ENCODE peak calls at places on chromosomes 12 and 14, in eight cellular contexts. One of them, this sample, is unnamed.

GRCh38 chr12:24596768-24597388 is 352.0 kb downstream of the BCAT1 start:
- DNase-seq in MM.1S: peak
- DNase-seq in AG04449: no peak
- DNase-seq in Jurkat, Clone E6-1: peak
- DNase-seq in GM23338: peak
- DNase-seq in left ventricle myocardium inferior: no peak
- DNase-seq in right cardiac atrium: no peak
- DNase-seq in brain microvascular endothelial cell: no peak
- DNase-seq in this sample: no peak

GRCh38 chr14:97458302-97459137 is 661.3 kb downstream of the VRK1 start:
- DNase-seq in MM.1S: no peak
- DNase-seq in AG04449: no peak
- DNase-seq in Jurkat, Clone E6-1: no peak
- DNase-seq in GM23338: peak
- DNase-seq in left ventricle myocardium inferior: no peak
- DNase-seq in right cardiac atrium: peak
- DNase-seq in brain microvascular endothelial cell: no peak
- DNase-seq in this sample: no peak

GRCh38 chr14:71116206-71117122 is 209.2 kb downstream of the PCNX1 start:
- DNase-seq in MM.1S: no peak
- DNase-seq in AG04449: no peak
- DNase-seq in Jurkat, Clone E6-1: no peak
- DNase-seq in GM23338: no peak
- DNase-seq in left ventricle myocardium inferior: no peak
- DNase-seq in right cardiac atrium: no peak
- DNase-seq in brain microvascular endothelial cell: no peak
- DNase-seq in this sample: no peak

GRCh38 chr12:70576341-70577282 is 60.6 kb downstream of the PTPRB start:
- DNase-seq in MM.1S: peak
- DNase-seq in AG04449: peak
- DNase-seq in Jurkat, Clone E6-1: peak
- DNase-seq in GM23338: peak
- DNase-seq in left ventricle myocardium inferior: no peak
- DNase-seq in right cardiac atrium: no peak
- DNase-seq in brain microvascular endothelial cell: peak
- DNase-seq in this sample: peak

GRCh38 chr12:117151195-117152031 is 38.9 kb downstream of the FBXO21 start:
- DNase-seq in MM.1S: no peak
- DNase-seq in AG04449: no peak
- DNase-seq in Jurkat, Clone E6-1: no peak
- DNase-seq in GM23338: peak
- DNase-seq in left ventricle myocardium inferior: peak
- DNase-seq in right cardiac atrium: peak
- DNase-seq in brain microvascular endothelial cell: peak
- DNase-seq in this sample: no peak

GRCh38 chr14:105842105-105842504 is 315.7 kb downstream of the TMEM121 start:
- DNase-seq in MM.1S: no peak
- DNase-seq in AG04449: no peak
- DNase-seq in Jurkat, Clone E6-1: no peak
- DNase-seq in GM23338: no peak
- DNase-seq in left ventricle myocardium inferior: no peak
- DNase-seq in right cardiac atrium: no peak
- DNase-seq in brain microvascular endothelial cell: no peak
- DNase-seq in this sample: no peak

GRCh38 chr12:40752011-40752410 is 59.8 kb downstream of the CNTN1 start:
- DNase-seq in MM.1S: no peak
- DNase-seq in AG04449: no peak
- DNase-seq in Jurkat, Clone E6-1: no peak
- DNase-seq in GM23338: no peak
- DNase-seq in left ventricle myocardium inferior: no peak
- DNase-seq in right cardiac atrium: no peak
- DNase-seq in brain microvascular endothelial cell: no peak
- DNase-seq in this sample: no peak

GRCh38 chr14:91376547-91377477 is 40.8 kb downstream of the CCDC88C start:
- DNase-seq in MM.1S: peak
- DNase-seq in AG04449: no peak
- DNase-seq in Jurkat, Clone E6-1: no peak
- DNase-seq in GM23338: no peak
- DNase-seq in left ventricle myocardium inferior: no peak
- DNase-seq in right cardiac atrium: no peak
- DNase-seq in brain microvascular endothelial cell: no peak
- DNase-seq in this sample: no peak

GRCh38 chr12:100927825-100928224 is 133.2 kb downstream of the ANO4 start:
- DNase-seq in MM.1S: no peak
- DNase-seq in AG04449: no peak
- DNase-seq in Jurkat, Clone E6-1: no peak
- DNase-seq in GM23338: no peak
- DNase-seq in left ventricle myocardium inferior: no peak
- DNase-seq in right cardiac atrium: no peak
- DNase-seq in brain microvascular endothelial cell: peak
- DNase-seq in this sample: peak

GRCh38 chr14:65296876-65297275 is 115.7 kb upstream of the FUT8 start:
- DNase-seq in MM.1S: no peak
- DNase-seq in AG04449: no peak
- DNase-seq in Jurkat, Clone E6-1: no peak
- DNase-seq in GM23338: no peak
- DNase-seq in left ventricle myocardium inferior: no peak
- DNase-seq in right cardiac atrium: no peak
- DNase-seq in brain microvascular endothelial cell: no peak
- DNase-seq in this sample: no peak

GRCh38 chr14:88791629-88792571 is 853 bp downstream of the EML5 start:
- DNase-seq in MM.1S: peak
- DNase-seq in AG04449: no peak
- DNase-seq in Jurkat, Clone E6-1: no peak
- DNase-seq in GM23338: peak
- DNase-seq in left ventricle myocardium inferior: no peak
- DNase-seq in right cardiac atrium: peak
- DNase-seq in brain microvascular endothelial cell: no peak
- DNase-seq in this sample: no peak

GRCh38 chr12:54041097-54041690 is 8.3 kb downstream of the HOXC5 start:
- DNase-seq in MM.1S: no peak
- DNase-seq in AG04449: no peak
- DNase-seq in Jurkat, Clone E6-1: no peak
- DNase-seq in GM23338: no peak
- DNase-seq in left ventricle myocardium inferior: no peak
- DNase-seq in right cardiac atrium: no peak
- DNase-seq in brain microvascular endothelial cell: no peak
- DNase-seq in this sample: no peak

GRCh38 chr14:100698719-100699448 is 27.8 kb upstream of the DLK1 start:
- DNase-seq in MM.1S: no peak
- DNase-seq in AG04449: no peak
- DNase-seq in Jurkat, Clone E6-1: no peak
- DNase-seq in GM23338: no peak
- DNase-seq in left ventricle myocardium inferior: no peak
- DNase-seq in right cardiac atrium: no peak
- DNase-seq in brain microvascular endothelial cell: no peak
- DNase-seq in this sample: no peak

GRCh38 chr12:94271351-94271750 is 123.0 kb downstream of the PLXNC1 start:
- DNase-seq in MM.1S: peak
- DNase-seq in AG04449: no peak
- DNase-seq in Jurkat, Clone E6-1: peak
- DNase-seq in GM23338: no peak
- DNase-seq in left ventricle myocardium inferior: no peak
- DNase-seq in right cardiac atrium: no peak
- DNase-seq in brain microvascular endothelial cell: no peak
- DNase-seq in this sample: no peak

GRCh38 chr14:19920021-19920657 is at the start of gene OR4K5:
- DNase-seq in MM.1S: no peak
- DNase-seq in AG04449: no peak
- DNase-seq in Jurkat, Clone E6-1: no peak
- DNase-seq in GM23338: no peak
- DNase-seq in left ventricle myocardium inferior: no peak
- DNase-seq in right cardiac atrium: no peak
- DNase-seq in brain microvascular endothelial cell: no peak
- DNase-seq in this sample: no peak

GRCh38 chr14:29236848-29237247 is 470.3 kb downstream of the FOXG1 start:
- DNase-seq in MM.1S: no peak
- DNase-seq in AG04449: no peak
- DNase-seq in Jurkat, Clone E6-1: no peak
- DNase-seq in GM23338: no peak
- DNase-seq in left ventricle myocardium inferior: no peak
- DNase-seq in right cardiac atrium: no peak
- DNase-seq in brain microvascular endothelial cell: no peak
- DNase-seq in this sample: peak

DNA sequence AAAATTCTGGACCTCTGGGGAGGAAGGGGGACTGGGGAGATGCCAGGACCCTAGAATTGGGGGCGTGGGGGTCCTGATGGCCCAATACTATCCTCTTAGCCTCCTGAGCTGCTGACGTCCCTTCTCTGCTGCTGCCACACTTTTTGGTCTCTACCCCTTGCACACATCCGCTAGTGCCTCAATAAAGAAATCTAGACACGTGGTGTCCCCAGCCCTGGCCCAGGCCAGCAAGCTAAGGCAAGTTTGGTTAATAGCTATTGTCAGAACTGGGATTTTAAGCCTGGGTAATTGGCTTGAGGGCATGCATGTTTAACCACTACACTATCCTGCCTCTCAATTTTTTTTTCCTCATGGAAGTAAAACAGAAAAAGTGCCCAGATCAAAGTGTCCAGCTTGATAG is 962 bp downstream of the OAS2 start:
- DNase-seq in MM.1S: peak
- DNase-seq in AG04449: no peak
- DNase-seq in Jurkat, Clone E6-1: no peak
- DNase-seq in GM23338: no peak
- DNase-seq in left ventricle myocardium inferior: no peak
- DNase-seq in right cardiac atrium: peak
- DNase-seq in brain microvascular endothelial cell: no peak
- DNase-seq in this sample: no peak
- H3K4me3 ChIP-seq in MM.1S: peak
- H3K4me3 ChIP-seq in AG04449: no peak
- H3K4me3 ChIP-seq in Jurkat, Clone E6-1: peak
- H3K4me3 ChIP-seq in GM23338: no peak
- H3K4me3 ChIP-seq in left ventricle myocardium inferior: peak
- H3K4me3 ChIP-seq in right cardiac atrium: peak
- H3K4me3 ChIP-seq in brain microvascular endothelial cell: no peak
- H3K4me3 ChIP-seq in this sample: no peak

GRCh38 chr12:8065991-8066594 is at the start of gene C3AR1:
- DNase-seq in MM.1S: peak
- DNase-seq in AG04449: no peak
- DNase-seq in Jurkat, Clone E6-1: peak
- DNase-seq in GM23338: no peak
- DNase-seq in left ventricle myocardium inferior: no peak
- DNase-seq in right cardiac atrium: no peak
- DNase-seq in brain microvascular endothelial cell: peak
- DNase-seq in this sample: no peak
- H3K4me3 ChIP-seq in MM.1S: no peak
- H3K4me3 ChIP-seq in AG04449: no peak
- H3K4me3 ChIP-seq in Jurkat, Clone E6-1: no peak
- H3K4me3 ChIP-seq in GM23338: no peak
- H3K4me3 ChIP-seq in left ventricle myocardium inferior: peak
- H3K4me3 ChIP-seq in right cardiac atrium: no peak
- H3K4me3 ChIP-seq in brain microvascular endothelial cell: peak
- H3K4me3 ChIP-seq in this sample: no peak

GRCh38 chr14:104115131-104115600 is 23.2 kb upstream of the KIF26A start:
- DNase-seq in MM.1S: no peak
- DNase-seq in AG04449: no peak
- DNase-seq in Jurkat, Clone E6-1: no peak
- DNase-seq in GM23338: no peak
- DNase-seq in left ventricle myocardium inferior: peak
- DNase-seq in right cardiac atrium: no peak
- DNase-seq in brain microvascular endothelial cell: no peak
- DNase-seq in this sample: no peak

GRCh38 chr14:104115691-104116543 is 22.5 kb upstream of the KIF26A start:
- DNase-seq in MM.1S: no peak
- DNase-seq in AG04449: no peak
- DNase-seq in Jurkat, Clone E6-1: no peak
- DNase-seq in GM23338: no peak
- DNase-seq in left ventricle myocardium inferior: peak
- DNase-seq in right cardiac atrium: peak
- DNase-seq in brain microvascular endothelial cell: no peak
- DNase-seq in this sample: no peak

GRCh38 chr14:104117341-104118005 is 20.9 kb upstream of the KIF26A start:
- DNase-seq in MM.1S: no peak
- DNase-seq in AG04449: no peak
- DNase-seq in Jurkat, Clone E6-1: no peak
- DNase-seq in GM23338: no peak
- DNase-seq in left ventricle myocardium inferior: no peak
- DNase-seq in right cardiac atrium: peak
- DNase-seq in brain microvascular endothelial cell: no peak
- DNase-seq in this sample: no peak

GRCh38 chr14:104118006-104118844 is 20.2 kb upstream of the KIF26A start:
- DNase-seq in MM.1S: no peak
- DNase-seq in AG04449: no peak
- DNase-seq in Jurkat, Clone E6-1: no peak
- DNase-seq in GM23338: no peak
- DNase-seq in left ventricle myocardium inferior: peak
- DNase-seq in right cardiac atrium: peak
- DNase-seq in brain microvascular endothelial cell: no peak
- DNase-seq in this sample: no peak

GRCh38 chr14:104116544-104117340 is 21.6 kb upstream of the KIF26A start:
- DNase-seq in MM.1S: no peak
- DNase-seq in AG04449: no peak
- DNase-seq in Jurkat, Clone E6-1: no peak
- DNase-seq in GM23338: peak
- DNase-seq in left ventricle myocardium inferior: peak
- DNase-seq in right cardiac atrium: peak
- DNase-seq in brain microvascular endothelial cell: no peak
- DNase-seq in this sample: no peak
- H3K4me3 ChIP-seq in MM.1S: no peak
- H3K4me3 ChIP-seq in AG04449: no peak
- H3K4me3 ChIP-seq in Jurkat, Clone E6-1: peak
- H3K4me3 ChIP-seq in GM23338: peak
- H3K4me3 ChIP-seq in left ventricle myocardium inferior: peak
- H3K4me3 ChIP-seq in right cardiac atrium: peak
- H3K4me3 ChIP-seq in brain microvascular endothelial cell: no peak
- H3K4me3 ChIP-seq in this sample: no peak

GRCh38 chr14:39367387-39367751 is 64.9 kb downstream of the FBXO33 start:
- DNase-seq in MM.1S: no peak
- DNase-seq in AG04449: no peak
- DNase-seq in Jurkat, Clone E6-1: no peak
- DNase-seq in GM23338: peak
- DNase-seq in left ventricle myocardium inferior: no peak
- DNase-seq in right cardiac atrium: no peak
- DNase-seq in brain microvascular endothelial cell: no peak
- DNase-seq in this sample: no peak
- H3K4me3 ChIP-seq in MM.1S: no peak
- H3K4me3 ChIP-seq in AG04449: no peak
- H3K4me3 ChIP-seq in Jurkat, Clone E6-1: no peak
- H3K4me3 ChIP-seq in GM23338: no peak
- H3K4me3 ChIP-seq in left ventricle myocardium inferior: no peak
- H3K4me3 ChIP-seq in right cardiac atrium: no peak
- H3K4me3 ChIP-seq in brain microvascular endothelial cell: no peak
- H3K4me3 ChIP-seq in this sample: no peak

This sample was measured in AG04450.